ENCODE peak calls at places on chromosomes 1 and 21, in five cellular contexts. O, C, J, K and W are unnamed samples.

GRCh38 chr1:156578006-156578405 is 1.5 kb upstream of the TTC24 start:
- DNase-seq in C (no peak), J (no peak), O (no peak), K (no peak), W (no peak)

GRCh38 chr1:194862129-194862528 is 1675.7 kb upstream of the B3GALT2 start:
- DNase-seq in K (no peak), O (no peak), C (no peak), J (no peak), W (no peak)

GRCh38 chr21:25080706-25081495 is 526.4 kb downstream of the MRPL39 start:
- DNase-seq in C (no peak), O (no peak), K (no peak), J (no peak), W (no peak)

GRCh38 chr1:156196445-156196844 is 2.5 kb downstream of the SLC25A44 start:
- DNase-seq in J (no peak), C (no peak), O (no peak), K (no peak), W (no peak)

GRCh38 chr21:27085387-27085786 is 118.5 kb upstream of the ADAMTS5 start:
- DNase-seq in J (no peak), K (no peak), O (no peak), C (no peak), W (no peak)

GRCh38 chr1:180415985-180416633 is 86.3 kb downstream of the ACBD6 start:
- DNase-seq in J (peak; percentile 49), C (peak; percentile 62), O (no peak), K (peak; percentile 80), W (no peak)

GRCh38 chr1:232726048-232726779 is 79.0 kb upstream of the MAP10 start:
- DNase-seq in K (no peak), C (no peak), J (no peak), O (no peak), W (no peak)

GRCh38 chr1:37100310-37100709 is 66.0 kb upstream of the GRIK3 start:
- DNase-seq in J (no peak), C (no peak), K (no peak), O (no peak), W (no peak)

GRCh38 chr21:31879911-31880310 is 7.1 kb downstream of the HUNK start:
- DNase-seq in J (no peak), C (no peak), O (no peak), K (no peak), W (no peak)

GRCh38 chr1:214660190-214660589 is 57.2 kb downstream of the CENPF start:
- DNase-seq in C (no peak), K (no peak), O (no peak), J (no peak), W (no peak)

GRCh38 chr1:211559222-211560010 is 19.5 kb downstream of the SLC30A1 start:
- DNase-seq in O (no peak), J (no peak), K (no peak), C (no peak), W (no peak)

GRCh38 chr21:36732761-36733160 is 33.8 kb downstream of the SIM2 start:
- DNase-seq in J (no peak), K (no peak), O (no peak), C (no peak), W (no peak)

GRCh38 chr1:150149490-150150453 is at the start of gene PLEKHO1:
- DNase-seq in C (peak; percentile 76), K (peak; percentile 69), O (peak; percentile 84), J (peak; percentile 53), W (peak; percentile 88)

GRCh38 chr1:221392453-221392852 is 349.4 kb downstream of the DUSP10 start:
- DNase-seq in O (no peak), K (no peak), J (no peak), C (no peak), W (no peak)

GRCh38 chr1:188128761-188129160 is 1300.0 kb downstream of the PLA2G4A start:
- DNase-seq in C (peak; percentile 8), J (peak; percentile 29), O (no peak), K (no peak), W (no peak)

GRCh38 chr1:29752141-29752540 is 515.8 kb downstream of the PTPRU start:
- DNase-seq in J (no peak), K (no peak), O (no peak), C (no peak), W (no peak)

GRCh38 chr1:14304381-14304865 is 294.1 kb upstream of the KAZN start:
- DNase-seq in J (no peak), C (no peak), O (no peak), K (no peak), W (no peak)

GRCh38 chr21:16420086-16420724 is 690.4 kb downstream of the USP25 start:
- DNase-seq in K (peak; percentile 86), O (no peak), C (peak; percentile 54), J (peak; percentile 8), W (no peak)

GRCh38 chr1:207355513-207356295 is 34.2 kb downstream of the CD55 start:
- DNase-seq in C (no peak), K (no peak), O (no peak), J (no peak), W (no peak)

GRCh38 chr21:37243961-37244360 is 23.2 kb downstream of the VPS26C start:
- DNase-seq in C (no peak), O (no peak), K (no peak), J (no peak), W (no peak)

GRCh38 chr1:25999419-25999818 is 1.6 kb upstream of the PAFAH2 start:
- DNase-seq in K (no peak), C (no peak), J (no peak), O (no peak), W (no peak)

GRCh38 chr1:70293186-70293843 is 61.2 kb downstream of the ANKRD13C start:
- DNase-seq in K (no peak), J (no peak), C (no peak), O (no peak), W (no peak)

GRCh38 chr1:66739401-66740157 is 12.7 kb upstream of the DYNLT5 start:
- DNase-seq in J (no peak), O (no peak), K (no peak), C (no peak), W (no peak)

GRCh38 chr1:52238474-52238873 is 96.6 kb downstream of the ZFYVE9 start:
- DNase-seq in K (no peak), O (no peak), J (no peak), C (no peak), W (no peak)

GRCh38 chr1:230922620-230923019 is 54.3 kb upstream of the C1orf198 start:
- DNase-seq in K (no peak), O (no peak), J (no peak), C (no peak), W (no peak)

GRCh38 chr1:20151906-20152598 is 12.9 kb downstream of the PLA2G2F start:
- DNase-seq in C (peak; percentile 77), J (peak; percentile 80), K (peak; percentile 65), O (peak; percentile 83), W (peak; percentile 81)

GRCh38 chr1:234969630-234970370 is 158.8 kb downstream of the TOMM20 start:
- DNase-seq in K (peak; percentile 55), J (peak; percentile 65), C (peak; percentile 77), O (no peak), W (no peak)

GRCh38 chr1:150283260-150283659 is 906 bp downstream of the CIART start:
- DNase-seq in J (no peak), C (no peak), O (no peak), K (no peak), W (no peak)

GRCh38 chr1:23436520-23437354 is 12.2 kb upstream of the TCEA3 start:
- DNase-seq in K (no peak), O (peak; percentile 93), C (no peak), J (no peak), W (no peak)

GRCh38 chr1:117037802-117038201 is 22.3 kb upstream of the TTF2 start:
- DNase-seq in O (no peak), C (no peak), J (no peak), K (no peak), W (no peak)

GRCh38 chr21:44612029-44612486 is at the start of gene KRTAP10-8:
- DNase-seq in J (no peak), O (no peak), K (no peak), C (no peak), W (no peak)

GRCh38 chr1:89659322-89660061 is 26.6 kb downstream of the LRRC8C start:
- DNase-seq in C (no peak), K (no peak), O (no peak), J (no peak), W (no peak)

GRCh38 chr1:64497484-64497883 is 27.6 kb downstream of the CACHD1 start:
- DNase-seq in O (no peak), C (no peak), K (no peak), J (no peak), W (no peak)

GRCh38 chr1:201675143-201675542 is 136.2 kb downstream of the NAV1 start:
- DNase-seq in O (no peak), J (no peak), C (no peak), K (no peak), W (no peak)

GRCh38 chr1:177307771-177308170 is 137.0 kb downstream of the BRINP2 start:
- DNase-seq in O (no peak), J (no peak), C (no peak), K (no peak), W (no peak)

GRCh38 chr21:45378258-45378966 is 26.6 kb upstream of the COL18A1 start:
- DNase-seq in J (no peak), C (no peak), K (no peak), O (no peak), W (peak; percentile 22)

GRCh38 chr21:34889287-34889536 is 159.9 kb downstream of the RUNX1 start:
- DNase-seq in K (peak; percentile 20), J (peak; percentile 22), O (peak; percentile 34), C (peak; percentile 49), W (no peak)

GRCh38 chr1:33624991-33625870 is 152.8 kb downstream of the ZSCAN20 start:
- DNase-seq in O (no peak), C (no peak), K (no peak), J (no peak), W (no peak)

GRCh38 chr1:116411784-116412479 is 38.9 kb downstream of the ATP1A1 start:
- DNase-seq in K (no peak), J (no peak), C (no peak), O (no peak), W (no peak)